ENCODE peak calls at places on chromosomes 1 and 21, in nine cellular contexts. P, F, I, A, L, C, N, Y and G are unnamed samples.
A peak's percentile ranks its signal among the peaks of the same experiment; 100 is the strongest.

GRCh38 chr1:89605692-89606091 is 27.2 kb upstream of the LRRC8C start:
- DNase-seq in N (peak; percentile 96), C (no peak), P (no peak), Y (no peak), A (no peak), F (no peak), L (no peak), I (no peak), G (no peak)

GRCh38 chr1:179807691-179808485 is 64.8 kb downstream of the FAM163A start:
- DNase-seq in N (peak; percentile 66), Y (no peak), L (no peak), C (no peak), F (no peak), A (no peak), P (no peak), I (no peak), G (no peak)

GRCh38 chr1:2198571-2198970 is 4.0 kb upstream of the FAAP20 start:
- DNase-seq in P (no peak), L (no peak), A (no peak), I (no peak), C (no peak), F (no peak), Y (no peak), N (no peak), G (no peak)

GRCh38 chr21:33362044-33362555 is 37.3 kb downstream of the IFNAR1 start:
- DNase-seq in N (no peak), P (no peak), Y (no peak), A (peak; percentile 46), L (no peak), I (no peak), F (peak; percentile 54), C (peak; percentile 84), G (peak; percentile 30)

GRCh38 chr1:186689907-186690306 is 9.7 kb upstream of the PTGS2 start:
- DNase-seq in I (no peak), F (no peak), L (no peak), N (no peak), P (no peak), C (no peak), A (no peak), Y (no peak), G (no peak)

GRCh38 chr21:43321111-43321510 is 105.8 kb downstream of the SIK1 start:
- DNase-seq in L (no peak), A (no peak), C (no peak), F (no peak), N (peak; percentile 64), Y (no peak), I (no peak), P (no peak), G (no peak)

GRCh38 chr1:43358121-43358745 is 548 bp upstream of the CDC20 start:
- DNase-seq in F (peak; percentile 36), N (peak; percentile 70), Y (no peak), C (no peak), I (no peak), L (no peak), P (no peak), A (no peak), G (peak; percentile 23)

GRCh38 chr21:44199448-44199847 is 41.3 kb downstream of the ICOSLG start:
- DNase-seq in F (no peak), L (no peak), N (no peak), P (no peak), A (no peak), I (no peak), C (no peak), Y (no peak), G (peak; percentile 60)

GRCh38 chr1:84603223-84603622 is 29.0 kb upstream of the CTBS start:
- DNase-seq in A (no peak), F (no peak), L (no peak), I (peak; percentile 43), P (no peak), C (no peak), Y (no peak), N (peak; percentile 78), G (no peak)

GRCh38 chr1:99766378-99766800 is at the start of gene FRRS1:
- DNase-seq in F (peak; percentile 37), Y (no peak), N (peak; percentile 93), C (peak; percentile 78), P (no peak), L (no peak), I (peak; percentile 58), A (no peak), G (peak; percentile 43)

GRCh38 chr1:112375701-112376100 is 20.3 kb upstream of the CTTNBP2NL start:
- DNase-seq in Y (no peak), A (no peak), N (no peak), C (no peak), I (no peak), L (no peak), P (no peak), F (no peak), G (no peak)

GRCh38 chr1:90458023-90458422 is 259.1 kb downstream of the BARHL2 start:
- DNase-seq in C (no peak), P (no peak), L (no peak), F (no peak), Y (no peak), I (no peak), A (no peak), N (no peak), G (no peak)

GRCh38 chr1:62621907-62622306 is 24.6 kb downstream of the ANGPTL3 start:
- DNase-seq in N (peak; percentile 86), A (no peak), C (no peak), P (no peak), L (no peak), Y (no peak), F (no peak), I (no peak), G (no peak)

GRCh38 chr1:65890201-65890600 is 97.5 kb downstream of the PDE4B start:
- DNase-seq in P (no peak), C (no peak), F (no peak), I (no peak), N (no peak), A (no peak), L (no peak), Y (no peak), G (no peak)

GRCh38 chr21:43305811-43306311 is 121.1 kb downstream of the SIK1 start:
- DNase-seq in L (no peak), C (peak; percentile 63), Y (no peak), N (no peak), I (peak; percentile 38), P (no peak), F (no peak), A (no peak), G (no peak)

GRCh38 chr1:157113116-157113515 is 13.5 kb upstream of the ETV3L start:
- DNase-seq in A (no peak), F (no peak), N (no peak), C (peak; percentile 50), Y (no peak), I (no peak), L (no peak), P (no peak), G (no peak)

GRCh38 chr1:214563881-214564280 is 12.5 kb upstream of the PTPN14 start:
- DNase-seq in L (no peak), N (no peak), Y (no peak), P (no peak), F (no peak), I (no peak), C (no peak), A (no peak), G (no peak)

GRCh38 chr1:21635138-21635535 is 34.0 kb downstream of the RAP1GAP start:
- DNase-seq in I (no peak), F (no peak), L (no peak), N (no peak), P (no peak), Y (no peak), A (no peak), C (no peak), G (no peak)

GRCh38 chr1:25610822-25611630 is 5.6 kb upstream of the MAN1C1 start:
- DNase-seq in N (peak; percentile 35), I (no peak), L (no peak), Y (no peak), P (no peak), F (no peak), A (no peak), C (no peak), G (no peak)

GRCh38 chr1:77388655-77389054 is 106.8 kb downstream of the AK5 start:
- DNase-seq in I (no peak), C (no peak), A (no peak), F (no peak), N (no peak), Y (no peak), L (no peak), P (no peak), G (no peak)

GRCh38 chr1:89525169-89525855 is 683 bp downstream of the LRRC8B start:
- DNase-seq in P (no peak), A (no peak), Y (no peak), F (peak; percentile 51), N (no peak), L (peak; percentile 33), C (no peak), I (peak; percentile 56), G (peak; percentile 83)

GRCh38 chr1:6025269-6026094 is 20.2 kb upstream of the KCNAB2 start:
- DNase-seq in F (peak; percentile 45), L (no peak), Y (no peak), A (no peak), I (no peak), N (peak; percentile 52), C (no peak), P (no peak), G (no peak)

GRCh38 chr1:2213576-2214505 is 14.3 kb upstream of the SKI start:
- DNase-seq in C (no peak), I (peak; percentile 94), N (no peak), L (no peak), Y (no peak), A (no peak), P (no peak), F (no peak), G (no peak)

GRCh38 chr1:185843297-185843869 is 109.2 kb downstream of the HMCN1 start:
- DNase-seq in L (no peak), A (no peak), C (no peak), I (no peak), F (no peak), Y (no peak), P (no peak), N (no peak), G (no peak)

GRCh38 chr1:235998812-235999211 is 66.1 kb downstream of the NID1 start:
- DNase-seq in C (no peak), I (no peak), N (no peak), Y (no peak), L (peak; percentile 46), F (peak; percentile 74), P (no peak), A (no peak), G (no peak)

GRCh38 chr1:79059361-79059760 is 52.8 kb upstream of the ADGRL4 start:
- DNase-seq in Y (no peak), I (no peak), F (no peak), C (no peak), A (no peak), L (no peak), N (no peak), P (no peak), G (no peak)

GRCh38 chr1:1040004-1040991 is 20.4 kb downstream of the AGRN start:
- DNase-seq in A (peak; percentile 57), L (peak; percentile 75), C (no peak), P (peak; percentile 31), N (no peak), Y (peak; percentile 78), F (peak; percentile 72), I (peak; percentile 79), G (peak; percentile 94)

GRCh38 chr1:9201421-9202239 is 32.9 kb upstream of the H6PD start:
- DNase-seq in C (no peak), Y (no peak), F (no peak), N (peak; percentile 69), L (no peak), P (no peak), I (peak; percentile 64), A (no peak), G (no peak)

GRCh38 chr1:87795615-87796337 is 467.1 kb downstream of the LMO4 start:
- DNase-seq in L (no peak), Y (no peak), I (no peak), C (no peak), F (no peak), A (no peak), P (no peak), N (no peak), G (no peak)

GRCh38 chr1:15983275-15983674 is 7.4 kb upstream of the ZBTB17 start:
- DNase-seq in P (no peak), Y (no peak), N (no peak), L (no peak), C (no peak), I (no peak), F (no peak), A (no peak), G (no peak)

GRCh38 chr1:205381305-205381704 is 24.6 kb upstream of the KLHDC8A start:
- DNase-seq in F (no peak), I (no peak), N (no peak), L (no peak), A (no peak), Y (no peak), P (no peak), C (no peak), G (no peak)